ENCODE peak calls at places on chromosomes 1 and 21, in six cellular contexts. Y, T, C, B, G and Q are unnamed samples.

GRCh38 chr1:175287377-175287776 is 94.8 kb upstream of the KIAA0040 start:
- DNase-seq in C (peak), B (no peak), G (peak), Y (no peak), T (no peak), Q (no peak)

GRCh38 chr1:207035877-207036558 is 3.5 kb upstream of the C1orf116 start:
- DNase-seq in Y (no peak), B (no peak), T (no peak), C (no peak), G (no peak), Q (no peak)

GRCh38 chr21:42019706-42020105 is 9.5 kb upstream of the ZBTB21 start:
- DNase-seq in G (no peak), T (no peak), C (no peak), Y (no peak), B (no peak), Q (no peak)

GRCh38 chr21:46149205-46149901 is 6.0 kb downstream of the FTCD start:
- DNase-seq in Y (no peak), T (no peak), C (no peak), B (no peak), G (no peak), Q (no peak)

GRCh38 chr1:2204384-2205190 is 10.0 kb upstream of the FAAP20 start:
- DNase-seq in Y (no peak), T (peak), B (peak), G (peak), C (peak), Q (peak)

GRCh38 chr1:226661965-226662364 is 77.1 kb downstream of the ITPKB start:
- DNase-seq in G (no peak), C (peak), B (no peak), Y (no peak), T (peak), Q (no peak)

GRCh38 chr1:166905930-166906329 is 29.9 kb upstream of the TADA1 start:
- DNase-seq in B (no peak), G (no peak), T (peak), C (no peak), Y (no peak), Q (peak)

GRCh38 chr1:65431111-65431705 is 10.7 kb downstream of the LEPR start:
- DNase-seq in C (peak), B (peak), T (peak), Y (no peak), G (peak), Q (peak)

GRCh38 chr1:97073936-97074335 is 352.4 kb downstream of the PTBP2 start:
- DNase-seq in C (no peak), T (no peak), G (no peak), Y (no peak), B (no peak), Q (no peak)

GRCh38 chr1:155196893-155197638 is 10.6 kb downstream of the THBS3 start:
- DNase-seq in T (no peak), G (no peak), Y (no peak), C (no peak), B (no peak), Q (no peak)

GRCh38 chr1:150484861-150485260 is 2.4 kb upstream of the TARS2 start:
- DNase-seq in B (no peak), T (peak), Y (no peak), G (no peak), C (no peak), Q (peak)

GRCh38 chr1:174414205-174414604 is 33.6 kb upstream of the GPR52 start:
- DNase-seq in G (no peak), T (no peak), C (no peak), Y (no peak), B (no peak), Q (no peak)

GRCh38 chr1:7960867-7961198 is 678 bp upstream of the PARK7 start:
- DNase-seq in G (no peak), T (no peak), C (no peak), Y (no peak), B (no peak), Q (no peak)

GRCh38 chr1:224524679-224525078 is 90.1 kb upstream of the WDR26 start:
- DNase-seq in T (peak), C (no peak), Y (no peak), G (no peak), B (no peak), Q (peak)

GRCh38 chr1:5599541-5599940 is 392.7 kb downstream of the NPHP4 start:
- DNase-seq in G (no peak), B (no peak), T (no peak), C (no peak), Y (no peak), Q (no peak)

GRCh38 chr1:38053416-38054091 is 7.0 kb upstream of the POU3F1 start:
- DNase-seq in B (no peak), Y (no peak), G (no peak), T (no peak), C (no peak), Q (no peak)

GRCh38 chr1:29682918-29683314 is 446.6 kb downstream of the PTPRU start:
- DNase-seq in C (no peak), B (no peak), G (no peak), Y (no peak), T (no peak), Q (no peak)